ENCODE peak calls at places on chromosomes 4 and X, in seven cellular contexts. J, C, E, M, S, N and X are unnamed samples.

GRCh38 chr4:42778349-42778748 is 114.2 kb upstream of the GRXCR1 start:
- DNase-seq in J (no peak), C (no peak), E (no peak), M (no peak), S (no peak), N (no peak), X (no peak)

GRCh38 chr4:113784497-113785254 is 23.1 kb upstream of the CAMK2D start:
- DNase-seq in J (no peak), C (no peak), E (peak), M (peak), S (no peak), N (no peak), X (no peak)

GRCh38 chr4:163948920-163949455 is 454.5 kb downstream of the TMA16 start:
- DNase-seq in J (no peak), C (no peak), E (no peak), M (no peak), S (no peak), N (peak), X (no peak)

GRCh38 chrX:140918398-140919043 is 83.9 kb upstream of the SPANXB1 start:
- DNase-seq in J (peak), C (peak), E (peak), M (peak), S (no peak), N (no peak), X (peak)

GRCh38 chr4:151356510-151356909 is 31.1 kb upstream of the SH3D19 start:
- DNase-seq in J (no peak), C (no peak), E (no peak), M (peak), S (no peak), N (no peak), X (no peak)

GRCh38 chrX:75230296-75230695 is 43.6 kb upstream of the UPRT start:
- DNase-seq in J (no peak), C (no peak), E (no peak), M (no peak), S (no peak), N (no peak), X (no peak)

GRCh38 chr4:24806206-24806990 is 11.0 kb downstream of the SOD3 start:
- DNase-seq in J (no peak), C (peak), E (no peak), M (no peak), S (no peak), N (no peak), X (no peak)

GRCh38 chr4:76513517-76513916 is 78.5 kb downstream of the SHROOM3 start:
- DNase-seq in J (no peak), C (no peak), E (no peak), M (no peak), S (no peak), N (no peak), X (no peak)

GRCh38 chrX:109793191-109793590 is 60.1 kb upstream of the ACSL4 start:
- DNase-seq in J (no peak), C (peak), E (no peak), M (no peak), S (no peak), N (no peak), X (peak)

GRCh38 chr4:185559913-185560281 is 24.6 kb upstream of the PDLIM3 start:
- DNase-seq in J (no peak), C (peak), E (peak), M (peak), S (no peak), N (no peak), X (no peak)

GRCh38 chr4:25913851-25914669 is at the start of gene SMIM20:
- DNase-seq in J (peak), C (peak), E (peak), M (peak), S (peak), N (peak), X (peak)

GRCh38 chr4:127479031-127479622 is 153.6 kb upstream of the INTU start:
- DNase-seq in J (no peak), C (peak), E (peak), M (peak), S (no peak), N (no peak), X (peak)

GRCh38 chr4:7464259-7464655 is 29.5 kb upstream of the PSAPL1 start:
- DNase-seq in J (no peak), C (no peak), E (no peak), M (no peak), S (no peak), N (no peak), X (no peak)

GRCh38 chr4:25863906-25864418 is 1.2 kb upstream of the SEL1L3 start:
- DNase-seq in J (no peak), C (peak), E (no peak), M (no peak), S (no peak), N (no peak), X (peak)

GRCh38 chr4:54063737-54064316 is 578 bp downstream of the CHIC2 start:
- DNase-seq in J (peak), C (peak), E (peak), M (no peak), S (peak), N (peak), X (peak)